ENCODE peak calls at places on chromosomes 2 and 18, in six cellular contexts. N is K562, W is GM12878, X is GM12891, D is HepG2, G is H1. L is an unnamed sample.

GRCh38 chr2:100339823-100340222 is 17.5 kb upstream of the LONRF2 start:
- DNase-seq in G (no peak), X (no peak), D (no peak), N (no peak), W (no peak), L (no peak)

GRCh38 chr18:74315464-74316256 is at the start of gene C18orf63:
- DNase-seq in G (no peak), X (no peak), W (no peak), N (no peak), D (no peak), L (no peak)

GRCh38 chr2:108449410-108450200 is 599 bp downstream of the GCC2 start:
- DNase-seq in D (peak; percentile 44), N (peak; percentile 36), W (no peak), G (no peak), X (no peak), L (peak; percentile 8)

GRCh38 chr2:107627164-107627563 is 199.5 kb upstream of the RGPD4 start:
- DNase-seq in X (no peak), N (no peak), W (no peak), D (no peak), G (no peak), L (no peak)

GRCh38 chr2:133986076-133986837 is 267.6 kb upstream of the MGAT5 start:
- DNase-seq in G (no peak), X (no peak), D (no peak), W (no peak), N (peak; percentile 48), L (no peak)

GRCh38 chr2:102782187-102782586 is 20.4 kb downstream of the TMEM182 start:
- DNase-seq in G (no peak), W (no peak), N (no peak), X (no peak), D (no peak), L (no peak)

GRCh38 chr2:201909961-201910361 is 103.6 kb downstream of the CDK15 start:
- DNase-seq in D (no peak), W (peak; percentile 27), N (no peak), G (no peak), X (no peak), L (peak; percentile 23)

GRCh38 chr2:48888096-48888495 is 132.6 kb upstream of the LHCGR start:
- DNase-seq in D (no peak), W (no peak), G (no peak), X (no peak), N (no peak), L (no peak)

GRCh38 chr2:2688231-2688630 is 357.2 kb upstream of the MYT1L start:
- DNase-seq in X (no peak), N (no peak), G (no peak), W (no peak), D (no peak), L (no peak)

GRCh38 chr2:158600155-158600802 is 143.5 kb downstream of the PKP4 start:
- DNase-seq in D (no peak), X (no peak), W (no peak), G (no peak), N (no peak), L (no peak)

GRCh38 chr2:98382086-98382485 is 35.8 kb downstream of the CNGA3 start:
- DNase-seq in N (no peak), X (no peak), G (no peak), W (no peak), D (no peak), L (no peak)

GRCh38 chr2:109258905-109259540 is 130.0 kb downstream of the SH3RF3 start:
- DNase-seq in X (no peak), N (no peak), D (no peak), W (no peak), G (no peak), L (no peak)

GRCh38 chr2:47554311-47554905 is 151.5 kb downstream of the MSH2 start:
- DNase-seq in W (no peak), X (no peak), G (no peak), N (no peak), D (no peak), L (no peak)

GRCh38 chr2:166134252-166135151 is 6.7 kb upstream of the SCN1A start:
- DNase-seq in W (no peak), G (no peak), X (no peak), N (no peak), D (peak; percentile 100), L (no peak)

GRCh38 chr18:48824231-48824970 is 126.4 kb downstream of the SMAD7 start:
- DNase-seq in X (no peak), D (no peak), W (no peak), N (no peak), G (no peak), L (no peak)

GRCh38 chr2:160126315-160126714 is 63.9 kb upstream of the PLA2R1 start:
- DNase-seq in X (no peak), W (no peak), D (no peak), G (no peak), N (no peak), L (no peak)

GRCh38 chr2:239538357-239539052 is 137.7 kb upstream of the HDAC4 start:
- DNase-seq in W (no peak), N (no peak), G (no peak), D (no peak), X (no peak), L (no peak)

GRCh38 chr2:239012936-239013669 is 165.2 kb downstream of the TWIST2 start:
- DNase-seq in N (no peak), G (no peak), W (no peak), X (no peak), D (no peak), L (no peak)

GRCh38 chr18:3998698-3999333 is 456.3 kb downstream of the DLGAP1 start:
- DNase-seq in G (no peak), N (peak; percentile 29), D (peak; percentile 14), W (no peak), X (no peak), L (no peak)

GRCh38 chr2:128808462-128809255 is 490.0 kb upstream of the HS6ST1 start:
- DNase-seq in G (no peak), X (no peak), W (no peak), N (no peak), D (no peak), L (no peak)

GRCh38 chr2:66982766-66983165 is 414.4 kb upstream of the ETAA1 start:
- DNase-seq in G (no peak), W (no peak), D (no peak), N (no peak), X (no peak), L (no peak)

GRCh38 chr2:10375570-10376266 is 72.4 kb downstream of the ODC1 start:
- DNase-seq in N (no peak), W (no peak), X (no peak), D (no peak), G (no peak), L (no peak)

GRCh38 chr2:27182346-27182745 is 29.5 kb upstream of the ATRAID start:
- DNase-seq in N (no peak), X (no peak), G (no peak), D (no peak), W (no peak), L (no peak)

GRCh38 chr18:58896268-58896667 is 31.6 kb downstream of the ZNF532 start:
- DNase-seq in N (no peak), W (peak; percentile 36), X (peak; percentile 34), D (no peak), G (no peak), L (no peak)

GRCh38 chr2:19673213-19673791 is 228.5 kb downstream of the TTC32 start:
- DNase-seq in X (no peak), N (no peak), D (peak; percentile 12), G (no peak), W (no peak), L (no peak)

GRCh38 chr2:199955339-199956061 is at the start of the genes MAIP1 and TYW5:
- DNase-seq in W (peak; percentile 33), G (peak; percentile 44), N (peak; percentile 78), D (peak; percentile 81), X (peak; percentile 71), L (peak; percentile 77)

GRCh38 chr2:241052677-241053360 is 49.3 kb downstream of the MTERF4 start:
- DNase-seq in D (no peak), N (no peak), X (no peak), G (no peak), W (no peak), L (no peak)

GRCh38 chr2:168961450-168962229 is 60.5 kb downstream of the G6PC2 start:
- DNase-seq in G (peak; percentile 13), X (no peak), D (peak; percentile 84), W (peak; percentile 41), N (peak; percentile 76), L (peak; percentile 2)

GRCh38 chr2:202032841-202033316 is 776 bp upstream of the FZD7 start:
- DNase-seq in X (peak; percentile 38), D (no peak), N (peak; percentile 38), G (no peak), W (no peak), L (peak; percentile 33)

DNA sequence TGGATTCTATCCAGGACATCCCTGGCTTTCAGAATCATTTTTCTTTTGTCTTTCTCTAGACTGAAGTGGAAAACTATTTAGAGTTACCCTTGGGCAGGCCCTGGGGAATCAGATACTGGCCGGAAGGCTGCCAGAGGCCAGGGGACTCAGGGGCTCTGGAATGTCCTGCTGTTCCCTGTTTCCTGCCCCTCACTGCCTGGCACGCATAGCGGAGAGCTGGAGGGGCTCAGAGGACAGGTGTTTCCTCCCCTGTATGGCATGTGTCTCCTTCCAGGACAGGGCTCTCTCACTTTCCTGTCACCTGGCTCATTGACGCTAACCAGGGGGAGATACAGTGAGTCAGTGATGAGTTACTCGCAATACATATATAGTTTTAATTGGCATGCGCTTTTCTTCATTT is 38.8 kb downstream of the DYSF start:
- DNase-seq in N (no peak), G (no peak), W (no peak), X (no peak), D (no peak), L (no peak)
- TF ChIP-seq POLR2AphosphoS5 in N (no peak), G (no peak), W (no peak), X (no peak), D (no peak), L (no peak)

GRCh38 chr18:13382683-13382989 is 164.1 kb downstream of the LDLRAD4 start:
- DNase-seq in D (no peak), G (no peak), X (no peak), W (no peak), N (no peak), L (no peak)
- TF ChIP-seq TAF1 in D (no peak), G (no peak), X (no peak), W (no peak), N (no peak), L (no peak)

GRCh38 chr2:130727286-130727924 is 1.5 kb upstream of the GPR148 start:
- DNase-seq in N (peak; percentile 86), D (no peak), W (peak; percentile 48), G (peak; percentile 83), X (peak; percentile 64), L (peak; percentile 37)
- TF ChIP-seq POLR2A in N (peak; percentile 62), D (no peak), W (peak; percentile 71), G (peak; percentile 64), X (no peak), L (no peak)

DNA sequence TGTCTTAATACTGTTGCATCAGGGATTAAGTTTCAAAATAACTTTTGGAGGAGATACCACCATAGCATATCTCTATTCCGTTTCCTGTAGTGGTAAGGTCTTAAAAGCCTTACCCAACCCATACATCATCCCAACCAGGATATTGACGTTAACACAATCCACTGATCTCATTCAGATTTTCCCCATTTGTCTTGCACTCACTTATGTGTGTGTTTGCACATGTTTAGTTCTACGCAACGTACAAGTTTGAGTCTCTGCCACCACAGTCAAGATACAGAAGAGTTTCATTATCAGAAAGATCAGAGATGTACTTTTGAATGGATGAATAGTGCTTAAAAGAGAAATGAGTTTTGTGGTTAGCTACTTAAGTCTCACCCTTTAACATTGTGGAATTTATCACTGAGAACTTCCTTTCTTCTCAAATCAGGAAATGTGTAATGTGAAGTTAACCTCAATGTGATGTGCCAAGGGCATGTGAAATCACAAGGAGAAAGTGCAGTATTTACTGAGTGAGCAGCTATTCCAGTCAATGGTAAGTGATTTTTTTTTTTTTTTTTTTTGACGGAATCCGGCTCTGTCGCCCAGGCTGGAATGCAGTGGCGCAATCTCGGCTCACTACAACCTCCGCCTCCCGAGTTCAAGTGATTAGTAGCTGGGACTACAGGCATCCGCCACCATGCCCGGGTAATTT is 69.2 kb upstream of the EPHA4 start:
- DNase-seq in D (no peak), N (no peak), G (no peak), W (no peak), X (no peak), L (no peak)
- TF ChIP-seq POLR2AphosphoS5 in D (no peak), N (no peak), G (no peak), W (no peak), X (no peak), L (no peak)

L was measured in GM12892.